ENCODE peak calls at places on chromosome 17, in nine cellular contexts. G is breast epithelium, U is ovary, W is cardiac muscle cell, S is endothelial cell of umbilical vein, D is tibial artery, F is heart left ventricle, V is body of pancreas, O is ascending aorta. C is an unnamed sample.
A peak's percentile ranks its signal among the peaks of the same experiment; 100 is the strongest.

GRCh38 chr17:47702391-47702995 is 8.5 kb downstream of the TBKBP1 start:
- DNase-seq in W (no peak), O (no peak), S (no peak), D (no peak), G (no peak), U (no peak), V (no peak), F (no peak), C (no peak)

GRCh38 chr17:26809033-26809432 is 484.9 kb upstream of the WSB1 start:
- DNase-seq in S (peak; percentile 66), D (no peak), G (no peak), U (no peak), F (no peak), W (no peak), V (no peak), O (no peak), C (no peak)

GRCh38 chr17:34412965-34413441 is 50.0 kb upstream of the CCL1 start:
- DNase-seq in U (no peak), W (no peak), V (no peak), S (peak; percentile 44), D (no peak), G (no peak), F (no peak), O (no peak), C (no peak)

GRCh38 chr17:45818041-45818440 is 26.6 kb upstream of the SPPL2C start:
- DNase-seq in V (no peak), U (no peak), F (no peak), D (no peak), O (no peak), S (no peak), W (no peak), G (no peak), C (no peak)

GRCh38 chr17:39219647-39220154 is 6.0 kb downstream of the STAC2 start:
- DNase-seq in V (no peak), O (no peak), W (peak; percentile 57), U (no peak), S (no peak), G (no peak), D (peak; percentile 94), F (peak; percentile 74), C (no peak)

GRCh38 chr17:72677714-72678390 is 414.6 kb downstream of the SLC39A11 start:
- DNase-seq in O (no peak), D (no peak), W (no peak), S (no peak), G (no peak), U (no peak), V (no peak), F (no peak), C (no peak)

GRCh38 chr17:19269641-19270040 is 32.5 kb downstream of the EPN2 start:
- DNase-seq in G (no peak), F (no peak), V (no peak), D (no peak), O (no peak), S (no peak), W (no peak), U (no peak), C (no peak)

GRCh38 chr17:12579245-12579644 is 86.4 kb upstream of the MYOCD start:
- DNase-seq in O (no peak), U (no peak), G (no peak), D (no peak), V (no peak), F (no peak), S (no peak), W (no peak), C (no peak)

GRCh38 chr17:39752241-39752831 is 14.6 kb downstream of the GRB7 start:
- DNase-seq in W (no peak), V (no peak), G (no peak), U (peak; percentile 9), D (peak; percentile 47), O (no peak), S (no peak), F (no peak), C (no peak)

GRCh38 chr17:19384723-19385391 is 2.1 kb downstream of the MFAP4 start:
- DNase-seq in W (no peak), G (no peak), S (no peak), U (peak; percentile 94), O (peak; percentile 59), D (peak; percentile 99), V (no peak), F (peak; percentile 94), C (no peak)

GRCh38 chr17:40803617-40804082 is 3.9 kb upstream of the KRT28 start:
- DNase-seq in G (peak; percentile 89), D (peak; percentile 80), U (peak; percentile 72), F (peak; percentile 73), O (peak; percentile 19), W (peak; percentile 85), V (peak; percentile 76), S (peak; percentile 71), C (peak; percentile 58)

GRCh38 chr17:60535382-60536279 is 9.6 kb upstream of the APPBP2 start:
- DNase-seq in O (no peak), S (no peak), G (no peak), W (no peak), U (no peak), F (no peak), V (no peak), D (no peak), C (no peak)

GRCh38 chr17:44278006-44278405 is 10.1 kb upstream of the SLC4A1 start:
- DNase-seq in W (no peak), D (no peak), S (no peak), G (no peak), V (no peak), O (no peak), F (no peak), U (no peak), C (no peak)

GRCh38 chr17:51050291-51051033 is 70.2 kb downstream of the SPAG9 start:
- DNase-seq in U (no peak), S (no peak), F (no peak), O (no peak), D (no peak), W (no peak), G (no peak), V (no peak), C (no peak)
- H3K4me3 ChIP-seq in U (no peak overlapping the region), S (no peak overlapping the region), F (no peak overlapping the region), O (no peak overlapping the region), D (no peak overlapping the region), W (no peak overlapping the region), G (no peak overlapping the region), V (no peak overlapping the region), C (no peak overlapping the region)

GRCh38 chr17:74954665-74955421 is 17.7 kb downstream of the HID1 start:
- DNase-seq in O (no peak), W (no peak), D (no peak), V (no peak), U (no peak), S (no peak), F (no peak), G (no peak), C (no peak)
- H3K27me3 ChIP-seq in O (no peaks in the 10 kb centered on the region), W (peaks cover 43% of the 10 kb centered on the region), D (no peaks in the 10 kb centered on the region), V (no peaks in the 10 kb centered on the region), U (no peaks in the 10 kb centered on the region), S (no peaks in the 10 kb centered on the region), F (no peaks in the 10 kb centered on the region), G (no peaks in the 10 kb centered on the region), C (no peaks in the 10 kb centered on the region)

GRCh38 chr17:13593021-13593751 is 8.5 kb downstream of the HS3ST3A1 start:
- DNase-seq in G (no peak), U (no peak), D (no peak), O (no peak), V (no peak), W (no peak), S (no peak), F (no peak), C (no peak)
- H3K4me1 ChIP-seq in G (no peaks in the 10 kb centered on the region), U (peaks cover 2% of the 10 kb centered on the region), D (no peaks in the 10 kb centered on the region), O (no peaks in the 10 kb centered on the region), V (no peaks in the 10 kb centered on the region), W (peaks cover 22% of the 10 kb centered on the region), S (no peaks in the 10 kb centered on the region), F (peaks cover 2% of the 10 kb centered on the region), C (no peaks in the 10 kb centered on the region)

GRCh38 chr17:49588726-49589555 is 13.3 kb downstream of the NXPH3 start:
- DNase-seq in F (no peak), S (no peak), W (no peak), G (peak; percentile 15), D (peak; percentile 78), U (no peak), V (no peak), O (no peak), C (no peak)

GRCh38 chr17:49589556-49589885 is 13.8 kb downstream of the NXPH3 start:
- DNase-seq in D (no peak), F (no peak), W (no peak), U (no peak), G (peak; percentile 12), V (no peak), S (no peak), O (no peak), C (no peak)

GRCh38 chr17:49590874-49591273 is 15.2 kb downstream of the NXPH3 start:
- DNase-seq in U (no peak), V (no peak), F (no peak), D (no peak), W (no peak), O (no peak), S (no peak), G (no peak), C (no peak)

GRCh38 chr17:49595328-49595727 is 19.7 kb downstream of the NXPH3 start:
- DNase-seq in S (no peak), W (no peak), O (no peak), F (no peak), U (no peak), D (no peak), G (no peak), V (no peak), C (no peak)

DNA sequence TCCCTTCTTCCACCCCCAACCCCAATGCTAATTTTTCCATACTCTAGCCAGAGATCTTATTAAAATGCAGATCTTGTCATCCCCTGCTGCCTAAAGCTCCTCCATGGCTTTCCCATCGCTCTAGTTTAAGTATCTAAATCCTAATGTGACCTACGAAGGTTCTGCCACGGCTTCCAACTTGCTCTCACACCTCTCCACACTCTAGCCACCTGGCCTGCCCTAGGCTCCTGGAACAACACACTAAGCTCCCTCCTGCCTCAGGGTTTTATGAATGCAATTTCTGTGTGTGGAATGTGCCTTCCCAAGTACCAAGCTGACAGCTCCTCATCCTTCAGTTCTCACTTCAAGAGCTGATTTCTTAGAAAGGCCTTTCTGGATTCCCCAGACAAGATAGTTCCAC is 16.6 kb downstream of the NXPH3 start:
- DNase-seq in F (no peak), G (no peak), S (no peak), D (no peak), W (peak; percentile 41), U (no peak), V (no peak), O (no peak), C (no peak)
- H3K4me3 ChIP-seq in F (no peak overlapping the region), G (no peak overlapping the region), S (no peak overlapping the region), D (no peak overlapping the region), W (no peak overlapping the region), U (no peak overlapping the region), V (no peak overlapping the region), O (no peak overlapping the region), C (no peak overlapping the region)

C was measured in CD4-positive, CD25-positive, alpha-beta regulatory T cell.